ENCODE peak calls at places on chromosomes 4 and X, in six cellular contexts. P, W, J, R, C and F are unnamed samples.

GRCh38 chr4:168651374-168651773 is 154.5 kb downstream of the PALLD start:
- DNase-seq in P (peak; percentile 38), W (no peak), J (no peak), R (no peak), C (no peak), F (no peak)

GRCh38 chrX:7706032-7706431 is 136.9 kb upstream of the VCX start:
- DNase-seq in P (no peak), W (peak; percentile 38), J (no peak), R (no peak), C (no peak), F (no peak)

GRCh38 chrX:46953597-46953996 is 41.4 kb downstream of the JADE3 start:
- DNase-seq in P (peak; percentile 66), W (peak; percentile 61), J (peak; percentile 2), R (peak; percentile 29), C (no peak), F (no peak)

GRCh38 chr4:818106-818921 is 7.6 kb downstream of the CPLX1 start:
- DNase-seq in P (no peak), W (no peak), J (no peak), R (no peak), C (no peak), F (no peak)

GRCh38 chrX:129123795-129124194 is 399.5 kb downstream of the SMARCA1 start:
- DNase-seq in P (no peak), W (no peak), J (no peak), R (no peak), C (no peak), F (no peak)

GRCh38 chrX:2928127-2928582 is 984 bp downstream of the ARSD start:
- DNase-seq in P (peak; percentile 85), W (no peak), J (peak; percentile 63), R (no peak), C (peak; percentile 47), F (no peak)

GRCh38 chr4:110231869-110232268 is 33.5 kb upstream of the ELOVL6 start:
- DNase-seq in P (no peak), W (no peak), J (no peak), R (no peak), C (no peak), F (no peak)

GRCh38 chr4:74320559-74321118 is 12.4 kb downstream of the EPGN start:
- DNase-seq in P (peak; percentile 63), W (peak; percentile 71), J (no peak), R (peak; percentile 69), C (peak; percentile 55), F (peak; percentile 43)

GRCh38 chr4:142846729-142847606 is 867 bp upstream of the INPP4B start:
- DNase-seq in P (peak; percentile 67), W (peak; percentile 57), J (peak; percentile 9), R (no peak), C (no peak), F (no peak)
- TF ChIP-seq CTCF in P (peak; percentile 57), W (no peak), J (peak; percentile 67), R (peak; percentile 23), C (no peak), F (peak; percentile 63)

GRCh38 chr4:136457004-136457403 is 1075.3 kb downstream of the PCDH18 start:
- DNase-seq in P (no peak), W (no peak), J (no peak), R (no peak), C (no peak), F (no peak)
- TF ChIP-seq CTCF in P (no peak), W (no peak), J (no peak), R (no peak), C (no peak), F (no peak)

GRCh38 chr4:15238720-15239119 is 189.1 kb upstream of the C1QTNF7 start:
- DNase-seq in P (peak; percentile 60), W (peak; percentile 78), J (peak; percentile 23), R (peak; percentile 64), C (peak; percentile 63), F (no peak)
- TF ChIP-seq CTCF in P (peak; percentile 79), W (peak; percentile 51), J (peak; percentile 77), R (peak; percentile 77), C (peak; percentile 89), F (peak; percentile 80)

DNA sequence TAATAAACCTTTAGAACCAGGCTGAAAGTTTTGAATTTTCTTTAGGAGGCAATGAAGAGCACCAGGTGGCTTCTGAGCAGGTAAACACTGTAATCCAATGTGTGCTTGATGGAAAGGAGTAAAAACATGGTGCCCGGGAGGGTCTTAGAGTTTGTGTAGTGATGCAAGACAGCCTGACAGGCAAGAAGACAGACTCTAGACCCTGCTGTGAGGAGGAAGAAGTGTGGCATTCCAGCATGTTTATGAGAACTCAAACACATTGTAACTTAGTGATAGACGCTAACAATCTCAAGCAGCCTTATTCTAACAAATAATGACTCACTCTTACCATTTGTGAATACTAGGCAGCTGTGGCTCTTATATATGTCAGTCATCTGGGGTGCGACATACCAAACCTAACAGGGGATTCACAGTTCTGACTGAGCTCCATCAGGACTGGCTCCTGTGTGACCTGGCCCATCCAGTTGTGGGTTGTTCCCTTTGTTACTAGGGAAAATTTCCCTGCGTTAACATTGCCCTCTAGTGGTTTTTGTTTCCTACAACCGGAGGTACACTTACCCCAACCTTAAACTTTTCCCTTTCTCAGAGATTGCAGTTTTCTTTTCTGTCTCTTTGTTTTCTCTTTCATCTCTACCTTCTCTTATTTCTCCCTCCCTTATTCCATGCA is 53.8 kb downstream of the VSIG4 start:
- DNase-seq in P (peak; percentile 78), W (peak; percentile 47), J (no peak), R (peak; percentile 53), C (peak; percentile 47), F (no peak)
- TF ChIP-seq CTCF in P (peak; percentile 64), W (peak; percentile 39), J (peak; percentile 63), R (peak; percentile 56), C (peak; percentile 62), F (peak; percentile 59)

DNA sequence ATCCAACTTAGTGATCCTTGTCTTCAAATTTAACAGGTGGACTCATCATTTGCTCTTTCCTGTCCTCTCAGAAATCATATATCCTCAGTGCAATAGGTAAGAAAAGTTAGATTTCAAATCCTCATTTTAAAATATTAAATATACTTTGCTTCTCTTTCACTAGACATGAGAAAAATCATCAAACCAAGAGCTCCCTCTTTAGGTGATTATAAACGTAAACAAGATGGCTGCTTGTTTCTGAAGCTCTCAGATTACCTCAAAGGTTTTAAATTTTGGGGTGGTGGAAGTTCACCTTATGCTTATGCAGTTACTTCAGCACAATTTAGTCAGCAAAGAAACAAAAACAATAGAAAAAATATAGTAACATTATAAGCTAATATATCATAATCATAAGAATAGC is 27.3 kb downstream of the CSN3 start:
- DNase-seq in P (peak; percentile 12), W (no peak), J (no peak), R (peak; percentile 3), C (no peak), F (no peak)
- TF ChIP-seq CTCF in P (peak; percentile 43), W (no peak), J (no peak), R (peak; percentile 3), C (no peak), F (peak; percentile 30)

GRCh38 chr4:7554885-7555284 is 120.2 kb upstream of the PSAPL1 start:
- DNase-seq in P (no peak), W (no peak), J (no peak), R (no peak), C (no peak), F (no peak)
- TF ChIP-seq CTCF in P (peak; percentile 6), W (no peak), J (no peak), R (no peak), C (no peak), F (no peak)

DNA sequence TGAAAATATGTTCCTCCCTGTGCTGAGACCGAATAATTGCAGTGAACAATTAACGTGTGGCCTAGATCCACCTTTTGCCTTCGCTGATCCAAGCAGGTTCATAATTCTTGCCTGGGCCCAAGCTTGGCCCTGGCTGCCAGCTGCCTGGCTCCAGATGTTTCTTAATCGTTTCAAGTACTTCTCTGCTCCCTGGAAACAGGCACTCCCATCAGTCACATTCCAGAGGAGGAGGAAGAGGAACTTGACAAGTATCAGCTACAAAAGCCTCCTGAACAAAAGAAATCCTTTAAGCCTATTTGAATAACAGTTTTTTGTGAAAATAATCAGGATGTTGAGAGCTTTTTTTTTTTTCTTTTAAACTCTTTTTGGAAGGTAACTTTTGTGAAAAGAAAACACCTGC is 154.2 kb downstream of the PTTG2 start:
- DNase-seq in P (peak; percentile 70), W (peak; percentile 70), J (no peak), R (no peak), C (no peak), F (no peak)
- TF ChIP-seq CTCF in P (no peak), W (no peak), J (no peak), R (no peak), C (no peak), F (no peak)

GRCh38 chr4:59637596-59637995 is 1562.5 kb upstream of the ADGRL3 start:
- DNase-seq in P (no peak), W (no peak), J (no peak), R (no peak), C (no peak), F (no peak)
- TF ChIP-seq CTCF in P (no peak), W (no peak), J (no peak), R (no peak), C (no peak), F (no peak)